ENCODE peak calls at places on chromosome 12, in five cellular contexts. I is hepatocyte; N is fibroblast of villous mesenchyme; M is adipocyte; C is naive thymus-derived CD4-positive, alpha-beta T cell. K is an unnamed sample.

GRCh38 chr12:88624911-88625310 is 44.6 kb upstream of the KITLG start:
- DNase-seq in I (no peak), N (peak), M (peak), C (no peak), K (peak)

GRCh38 chr12:110739894-110740293 is 2.8 kb downstream of the PPP1CC start:
- DNase-seq in I (no peak), N (no peak), M (peak), C (no peak), K (no peak)

GRCh38 chr12:57694459-57695019 is 607 bp downstream of the OS9 start:
- DNase-seq in I (peak), N (no peak), M (peak), C (no peak), K (no peak)

GRCh38 chr12:89494411-89495231 is 30.0 kb downstream of the GALNT4 start:
- DNase-seq in I (no peak), N (peak), M (no peak), C (peak), K (no peak)

GRCh38 chr12:122793685-122794106 is 19.3 kb downstream of the CCDC62 start:
- DNase-seq in I (peak), N (peak), M (peak), C (no peak), K (peak)

GRCh38 chr12:107459649-107460048 is 225.9 kb upstream of the PWP1 start:
- DNase-seq in I (no peak), N (no peak), M (no peak), C (no peak), K (no peak)

GRCh38 chr12:96274331-96274730 is 80.2 kb downstream of the ELK3 start:
- DNase-seq in I (no peak), N (peak), M (peak), C (no peak), K (peak)

GRCh38 chr12:50615534-50616296 is 110.9 kb downstream of the DIP2B start:
- DNase-seq in I (no peak), N (peak), M (peak), C (no peak), K (no peak)

GRCh38 chr12:115569694-115570093 is 707.8 kb downstream of the MED13L start:
- DNase-seq in I (no peak), N (no peak), M (no peak), C (no peak), K (no peak)

GRCh38 chr12:164207-164606 is 49.8 kb downstream of the SLC6A12 start:
- DNase-seq in I (peak), N (no peak), M (no peak), C (no peak), K (no peak)

GRCh38 chr12:9707864-9708808 is 24.8 kb downstream of the CLECL1 start:
- DNase-seq in I (peak), N (peak), M (peak), C (peak), K (peak)

GRCh38 chr12:105562727-105563072 is 232.2 kb downstream of the C12orf75 start:
- DNase-seq in I (peak), N (no peak), M (no peak), C (no peak), K (no peak)

GRCh38 chr12:58933068-58933681 is 12.9 kb upstream of the LRIG3 start:
- DNase-seq in I (no peak), N (no peak), M (no peak), C (no peak), K (no peak)

GRCh38 chr12:12349711-12350665 is at the start of gene MANSC1:
- DNase-seq in I (peak), N (no peak), M (peak), C (peak), K (peak)

GRCh38 chr12:50723870-50724269 is 40.0 kb upstream of the ATF1 start:
- DNase-seq in I (no peak), N (peak), M (no peak), C (no peak), K (no peak)

GRCh38 chr12:26338574-26339572 is 143.5 kb downstream of the SSPN start:
- DNase-seq in I (no peak), N (no peak), M (peak), C (no peak), K (peak)

GRCh38 chr12:19306366-19306765 is 132.9 kb upstream of the AEBP2 start:
- DNase-seq in I (no peak), N (no peak), M (no peak), C (no peak), K (no peak)

GRCh38 chr12:96425321-96425720 is 25.1 kb upstream of the CDK17 start:
- DNase-seq in I (no peak), N (peak), M (peak), C (peak), K (peak)

GRCh38 chr12:104520242-104520900 is 63.6 kb downstream of the CHST11 start:
- DNase-seq in I (no peak), N (peak), M (no peak), C (no peak), K (peak)

GRCh38 chr12:103441437-103442186 is 54.2 kb downstream of the C12orf42 start:
- DNase-seq in I (no peak), N (no peak), M (no peak), C (peak), K (no peak)

GRCh38 chr12:121537814-121538698 is 42.8 kb downstream of the KDM2B start:
- DNase-seq in I (peak), N (no peak), M (peak), C (peak), K (no peak)

GRCh38 chr12:104370989-104371870 is 67.7 kb downstream of the EID3 start:
- DNase-seq in I (no peak), N (no peak), M (no peak), C (no peak), K (peak)

GRCh38 chr12:122043476-122043875 is 21.8 kb downstream of the BCL7A start:
- DNase-seq in I (no peak), N (no peak), M (no peak), C (no peak), K (no peak)

GRCh38 chr12:115000038-115000437 is 316.1 kb upstream of the TBX3 start:
- DNase-seq in I (peak), N (no peak), M (no peak), C (no peak), K (peak)

GRCh38 chr12:28937196-28937595 is 211.9 kb upstream of the FAR2 start:
- DNase-seq in I (no peak), N (peak), M (no peak), C (no peak), K (peak)

GRCh38 chr12:42725839-42726238 is 136.3 kb upstream of the PRICKLE1 start:
- DNase-seq in I (no peak), N (peak), M (peak), C (no peak), K (peak)

GRCh38 chr12:28050606-28051005 is 78.1 kb upstream of the PTHLH start:
- DNase-seq in I (no peak), N (no peak), M (no peak), C (no peak), K (no peak)

GRCh38 chr12:4787965-4788364 is 67.8 kb downstream of the GALNT8 start:
- DNase-seq in I (no peak), N (no peak), M (no peak), C (no peak), K (no peak)

GRCh38 chr12:85688837-85689236 is 147.4 kb downstream of the RASSF9 start:
- DNase-seq in I (peak), N (no peak), M (peak), C (no peak), K (peak)

GRCh38 chr12:127398026-127398715 is 868.8 kb upstream of the TMEM132C start:
- DNase-seq in I (no peak), N (no peak), M (no peak), C (no peak), K (no peak)

GRCh38 chr12:56487448-56488040 is 417 bp downstream of the GLS2 start:
- DNase-seq in I (peak), N (peak), M (peak), C (no peak), K (peak)

GRCh38 chr12:60290532-60290931 is 694.7 kb downstream of the SLC16A7 start:
- DNase-seq in I (no peak), N (no peak), M (no peak), C (no peak), K (no peak)
- H3K4me3 ChIP-seq in I (no peak), N (no peak), M (no peak), C (no peak), K (no peak)

GRCh38 chr12:62653740-62654139 is 187.1 kb downstream of the MON2 start:
- DNase-seq in I (no peak), N (no peak), M (no peak), C (no peak), K (no peak)
- H3K4me3 ChIP-seq in I (no peak), N (no peak), M (no peak), C (no peak), K (no peak)

GRCh38 chr12:90653051-90653450 is 301.9 kb downstream of the CCER1 start:
- DNase-seq in I (no peak), N (peak), M (peak), C (no peak), K (peak)
- H3K4me3 ChIP-seq in I (no peak), N (no peak), M (no peak), C (no peak), K (no peak)

GRCh38 chr12:92505373-92506340 is 197.1 kb upstream of the PLEKHG7 start:
- DNase-seq in I (peak), N (peak), M (peak), C (peak), K (peak)
- H3K4me3 ChIP-seq in I (no peak), N (peak), M (peak), C (peak), K (peak)

GRCh38 chr12:78086553-78087362 is 256.1 kb downstream of the NAV3 start:
- DNase-seq in I (no peak), N (no peak), M (peak), C (no peak), K (no peak)

GRCh38 chr12:78088391-78088832 is 257.7 kb downstream of the NAV3 start:
- DNase-seq in I (no peak), N (peak), M (peak), C (no peak), K (peak)

GRCh38 chr12:78081590-78082314 is 251.1 kb downstream of the NAV3 start:
- DNase-seq in I (no peak), N (no peak), M (no peak), C (no peak), K (no peak)

GRCh38 chr12:78087363-78087675 is 256.6 kb downstream of the NAV3 start:
- DNase-seq in I (no peak), N (peak), M (no peak), C (no peak), K (peak)

DNA sequence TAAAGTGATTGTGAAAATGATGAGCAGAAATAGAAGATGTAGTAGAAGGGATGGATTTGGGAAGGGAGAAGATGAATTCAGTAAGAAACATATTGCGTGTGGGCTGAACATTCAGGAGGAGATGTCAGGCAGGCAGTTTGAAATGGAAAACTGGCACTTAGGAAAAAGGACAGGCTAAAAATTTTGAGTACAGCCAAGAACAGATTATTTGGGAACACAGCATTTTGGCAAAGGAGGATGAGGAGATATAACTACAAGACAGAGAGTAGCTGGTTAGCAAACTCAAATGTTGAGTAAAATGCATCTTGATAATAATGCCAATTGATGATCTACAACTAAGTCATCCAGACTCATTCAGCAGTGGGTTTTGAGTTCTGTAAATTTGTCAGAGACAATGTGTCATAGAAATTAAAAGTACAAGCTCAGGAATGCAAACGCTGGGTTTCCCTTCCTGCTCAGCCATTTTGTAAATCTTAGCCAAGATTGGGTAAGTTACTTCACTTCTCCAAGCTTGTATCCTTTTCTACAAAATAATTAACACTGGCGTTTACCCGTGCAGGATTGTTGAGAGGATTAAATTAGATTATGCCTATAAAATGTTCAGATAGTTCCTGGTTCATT is 255.0 kb downstream of the NAV3 start:
- DNase-seq in I (no peak), N (peak), M (peak), C (no peak), K (peak)
- H3K4me3 ChIP-seq in I (no peak), N (no peak), M (peak), C (no peak), K (no peak)

GRCh38 chr12:113949321-113950305 is 16.5 kb downstream of the RBM19 start:
- DNase-seq in I (no peak), N (no peak), M (no peak), C (no peak), K (no peak)
- H3K4me3 ChIP-seq in I (no peak), N (no peak), M (no peak), C (no peak), K (no peak)